ENCODE peak calls at places on chromosomes 4 and X, in seven cellular contexts. K, I, F, C, T, M and W are unnamed samples.

GRCh38 chrX:3549442-3549875 is 164.0 kb downstream of the PRKX start:
- DNase-seq in I (no peak), K (no peak), M (no peak), F (peak), C (no peak), T (no peak), W (no peak)

GRCh38 chr4:726235-726787 is 20.7 kb downstream of the PCGF3 start:
- DNase-seq in T (no peak), I (no peak), C (no peak), M (no peak), F (no peak), K (no peak), W (peak)

GRCh38 chrX:145190801-145191389 is 56.4 kb upstream of the SPANXN1 start:
- DNase-seq in I (no peak), K (peak), T (no peak), M (no peak), C (peak), F (peak), W (no peak)

GRCh38 chr4:93996895-93997294 is 168.3 kb downstream of the ATOH1 start:
- DNase-seq in I (no peak), T (no peak), F (no peak), C (no peak), M (no peak), K (no peak), W (no peak)

GRCh38 chrX:154351183-154352011 is 23.0 kb downstream of the FLNA start:
- DNase-seq in M (peak), F (no peak), C (no peak), I (peak), T (no peak), K (no peak), W (no peak)

GRCh38 chrX:129981752-129982299 is 609 bp upstream of the BCORL1 start:
- DNase-seq in K (no peak), F (no peak), I (no peak), T (no peak), M (no peak), C (no peak), W (no peak)

GRCh38 chr4:48347282-48347921 is 6.1 kb downstream of the SLAIN2 start:
- DNase-seq in T (no peak), K (no peak), F (no peak), C (no peak), I (no peak), M (no peak), W (no peak)

GRCh38 chr4:84734037-84734436 is 151.1 kb downstream of the CDS1 start:
- DNase-seq in M (no peak), T (no peak), I (no peak), C (no peak), F (no peak), K (no peak), W (no peak)

GRCh38 chrX:41148553-41148952 is 63.3 kb downstream of the USP9X start:
- DNase-seq in K (no peak), I (no peak), M (no peak), T (no peak), F (no peak), C (no peak), W (no peak)

GRCh38 chr4:7705062-7705461 is 234.6 kb downstream of the AFAP1 start:
- DNase-seq in K (no peak), F (no peak), T (no peak), C (peak), I (no peak), M (peak), W (no peak)

GRCh38 chr4:92387459-92388069 is 83.8 kb downstream of the GRID2 start:
- DNase-seq in F (peak), K (peak), C (peak), T (no peak), I (no peak), M (peak), W (peak)

GRCh38 chrX:70476166-70476933 is 31.7 kb downstream of the DLG3 start:
- DNase-seq in I (no peak), K (no peak), F (no peak), C (no peak), T (no peak), M (peak), W (no peak)

GRCh38 chr4:151605215-151605614 is 155.6 kb downstream of the GATB start:
- DNase-seq in K (no peak), C (no peak), I (no peak), F (no peak), T (no peak), M (no peak), W (no peak)

GRCh38 chrX:30995060-30995700 is 76.7 kb downstream of the FTHL17 start:
- DNase-seq in M (no peak), T (no peak), F (no peak), C (no peak), I (no peak), K (no peak), W (no peak)

GRCh38 chr4:150038335-150039076 is 39.7 kb upstream of the DCLK2 start:
- DNase-seq in M (no peak), I (no peak), F (no peak), C (peak), K (no peak), T (no peak), W (no peak)

GRCh38 chr4:62037576-62037975 is 837.5 kb downstream of the ADGRL3 start:
- DNase-seq in K (no peak), I (no peak), T (no peak), M (no peak), C (no peak), F (no peak), W (no peak)

GRCh38 chr4:76830612-76831474 is 67.1 kb downstream of the SOWAHB start:
- DNase-seq in M (peak), T (peak), C (no peak), I (no peak), F (peak), K (peak), W (no peak)

GRCh38 chrX:6644411-6644810 is 109.5 kb upstream of the VCX3A start:
- DNase-seq in K (no peak), C (peak), M (no peak), T (no peak), I (no peak), F (no peak), W (no peak)

GRCh38 chr4:189497996-189498395 is 442.7 kb upstream of the FRG1 start:
- DNase-seq in T (no peak), K (no peak), F (no peak), M (peak), C (no peak), I (no peak), W (no peak)

GRCh38 chr4:34281826-34282225 is 1962.5 kb downstream of the ARAP2 start:
- DNase-seq in M (peak), I (no peak), K (no peak), T (no peak), F (no peak), C (no peak), W (no peak)

GRCh38 chrX:106692425-106693075 is 34.0 kb upstream of the RNF128 start:
- DNase-seq in F (no peak), M (no peak), T (no peak), I (no peak), K (no peak), C (no peak), W (no peak)

GRCh38 chr4:142660728-142661127 is 185.4 kb downstream of the INPP4B start:
- DNase-seq in T (no peak), I (no peak), K (no peak), M (no peak), C (no peak), F (no peak), W (no peak)

GRCh38 chr4:180542445-180543100 is 1700.6 kb upstream of the TENM3 start:
- DNase-seq in F (no peak), K (no peak), T (no peak), I (no peak), M (no peak), C (no peak), W (no peak)

GRCh38 chr4:25441519-25442117 is 64.6 kb downstream of the ANAPC4 start:
- DNase-seq in F (peak), K (peak), C (peak), T (peak), I (peak), M (peak), W (peak)

GRCh38 chrX:65744965-65745364 is 77.5 kb downstream of the MSN start:
- DNase-seq in K (no peak), I (no peak), F (peak), M (peak), C (no peak), T (no peak), W (no peak)

GRCh38 chrX:151762802-151763201 is 28.3 kb downstream of the CNGA2 start:
- DNase-seq in K (no peak), I (no peak), T (no peak), C (no peak), F (no peak), M (peak), W (no peak)

GRCh38 chr4:1459081-1459480 is 52.8 kb upstream of the NKX1-1 start:
- DNase-seq in M (no peak), F (no peak), I (no peak), C (no peak), T (no peak), K (no peak), W (no peak)

GRCh38 chr4:1754336-1754735 is 33.0 kb downstream of the TACC3 start:
- DNase-seq in C (no peak), I (no peak), T (no peak), K (no peak), F (no peak), M (no peak), W (no peak)

GRCh38 chrX:30615229-30615628 is 37.7 kb upstream of the TASL start:
- DNase-seq in C (no peak), T (no peak), M (no peak), F (no peak), K (no peak), I (no peak), W (no peak)

GRCh38 chr4:2944882-2945526 is 18.2 kb downstream of the NOP14 start:
- DNase-seq in C (no peak), M (no peak), K (no peak), F (no peak), I (no peak), T (no peak), W (no peak)

GRCh38 chr4:182768821-182769220 is 148.4 kb downstream of the DCTD start:
- DNase-seq in F (peak), I (no peak), M (no peak), T (no peak), K (no peak), C (no peak), W (no peak)

GRCh38 chrX:107684956-107685385 is 56.7 kb downstream of the PRPS1 start:
- DNase-seq in T (peak), K (peak), I (no peak), C (peak), M (peak), F (no peak), W (no peak)

GRCh38 chrX:14003028-14003427 is 26.7 kb downstream of the GEMIN8 start:
- DNase-seq in I (no peak), C (no peak), M (no peak), F (no peak), T (no peak), K (no peak), W (no peak)

GRCh38 chr4:168737441-168738176 is 240.8 kb downstream of the PALLD start:
- DNase-seq in T (no peak), F (no peak), C (no peak), M (no peak), K (no peak), I (no peak), W (no peak)

GRCh38 chr4:124499266-124499665 is 213.3 kb downstream of the ANKRD50 start:
- DNase-seq in K (peak), M (no peak), C (no peak), F (peak), T (no peak), I (no peak), W (no peak)